ENCODE peak calls at places on chromosomes 13 and 19, in four cellular contexts. J, K, H and T are unnamed samples.

GRCh38 chr19:34676697-34677385 is at the start of gene SCGB2B2:
- DNase-seq in J (no peak), K (no peak), H (no peak), T (no peak)

GRCh38 chr13:43356566-43356965 is 333.2 kb downstream of the DNAJC15 start:
- DNase-seq in J (no peak), K (no peak), H (no peak), T (no peak)

GRCh38 chr13:108496364-108497215 is 132.8 kb upstream of the MYO16 start:
- DNase-seq in J (no peak), K (no peak), H (no peak), T (no peak)

GRCh38 chr13:33751151-33751550 is 66.8 kb upstream of the RFC3 start:
- DNase-seq in J (no peak), K (no peak), H (no peak), T (no peak)

GRCh38 chr19:6067975-6068374 is 42.3 kb downstream of the RFX2 start:
- DNase-seq in J (no peak), K (no peak), H (no peak), T (peak)

GRCh38 chr13:20714161-20714560 is 10.7 kb downstream of the IL17D start:
- DNase-seq in J (no peak), K (no peak), H (no peak), T (no peak)

GRCh38 chr13:29892149-29892548 is 41.7 kb upstream of the UBL3 start:
- DNase-seq in J (no peak), K (no peak), H (no peak), T (no peak)

GRCh38 chr19:49936549-49936948 is 7.2 kb upstream of the NUP62 start:
- DNase-seq in J (no peak), K (no peak), H (no peak), T (no peak)

GRCh38 chr13:114064516-114065140 is 67.8 kb downstream of the RASA3 start:
- DNase-seq in J (no peak), K (no peak), H (no peak), T (peak)

GRCh38 chr13:110250258-110250891 is 56.6 kb downstream of the COL4A1 start:
- DNase-seq in J (no peak), K (no peak), H (peak), T (no peak)

GRCh38 chr19:55305983-55306562 is 19.1 kb downstream of the TMEM150B start:
- DNase-seq in J (no peak), K (no peak), H (no peak), T (no peak)

GRCh38 chr19:1875646-1876493 is 9.4 kb downstream of the ABHD17A start:
- DNase-seq in J (peak), K (peak), H (peak), T (peak)

GRCh38 chr19:55333870-55334269 is 5.8 kb upstream of the KMT5C start:
- DNase-seq in J (peak), K (no peak), H (no peak), T (peak)